ENCODE peak calls at places on chromosomes 2 and 18, in four cellular contexts. O, C, B and J are unnamed samples.

GRCh38 chr2:215748446-215748845 is 264.9 kb downstream of the MREG start:
- DNase-seq in C (peak), O (no peak), B (no peak), J (no peak)

GRCh38 chr2:190205643-190206042 is 114.0 kb downstream of the HIBCH start:
- DNase-seq in O (no peak), C (peak), B (no peak), J (no peak)

GRCh38 chr2:111694690-111695089 is 189.3 kb downstream of the ANAPC1 start:
- DNase-seq in C (peak), B (no peak), O (no peak), J (no peak)

GRCh38 chr2:168030862-168031624 is 216.4 kb downstream of the STK39 start:
- DNase-seq in O (no peak), B (no peak), C (peak), J (no peak)

GRCh38 chr2:168247341-168248305 is at the start of gene STK39:
- DNase-seq in B (peak), C (peak), O (peak), J (peak)

GRCh38 chr18:79246309-79247108 is 149.2 kb upstream of the NFATC1 start:
- DNase-seq in C (peak), B (peak), O (peak), J (peak)

GRCh38 chr2:15389326-15389700 is 171.8 kb downstream of the NBAS start:
- DNase-seq in C (no peak), O (no peak), B (no peak), J (no peak)

GRCh38 chr2:225468131-225468530 is 68.6 kb downstream of the NYAP2 start:
- DNase-seq in C (peak), O (no peak), B (no peak), J (no peak)

GRCh38 chr2:234243871-234244565 is 193.5 kb downstream of the SPP2 start:
- DNase-seq in O (no peak), C (no peak), B (no peak), J (no peak)

GRCh38 chr2:128413718-128414341 is 95.2 kb upstream of the HS6ST1 start:
- DNase-seq in O (peak), B (no peak), C (no peak), J (peak)

GRCh38 chr2:219272351-219272750 is 6.8 kb upstream of the DNAJB2 start:
- DNase-seq in O (no peak), B (no peak), C (no peak), J (no peak)

GRCh38 chr2:95323347-95324155 is 26.4 kb downstream of the KCNIP3 start:
- DNase-seq in C (no peak), O (peak), B (peak), J (peak)

GRCh38 chr2:26455801-26456700 is 21.9 kb downstream of the OTOF start:
- DNase-seq in C (no peak), O (peak), B (no peak), J (no peak)

GRCh38 chr2:84969511-84970265 is 1.3 kb upstream of the KCMF1 start:
- DNase-seq in C (peak), B (no peak), O (no peak), J (peak)

GRCh38 chr2:26144031-26144430 is 28.9 kb upstream of the GAREM2 start:
- DNase-seq in B (no peak), C (no peak), O (no peak), J (peak)

GRCh38 chr2:120486946-120487345 is 141.0 kb downstream of the INHBB start:
- DNase-seq in C (peak), O (no peak), B (no peak), J (peak)

GRCh38 chr2:19416784-19417684 is 58.6 kb upstream of the OSR1 start:
- DNase-seq in O (no peak), C (no peak), B (no peak), J (peak)

GRCh38 chr2:71129114-71129890 is 727 bp downstream of the MCEE start:
- DNase-seq in C (peak), O (no peak), B (no peak), J (peak)

GRCh38 chr2:233413046-233413445 is 58.8 kb downstream of the DGKD start:
- DNase-seq in O (no peak), B (no peak), C (peak), J (no peak)

GRCh38 chr18:48643262-48643661 is 104.4 kb downstream of the CTIF start:
- DNase-seq in O (no peak), B (no peak), C (peak), J (no peak)

GRCh38 chr18:24322594-24323136 is 75.0 kb downstream of the OSBPL1A start:
- DNase-seq in B (no peak), O (no peak), C (peak), J (no peak)

GRCh38 chr18:21857871-21858270 is 117.3 kb downstream of the MIB1 start:
- DNase-seq in B (no peak), C (no peak), O (no peak), J (no peak)

GRCh38 chr2:157838442-157839161 is 37.5 kb downstream of the ACVR1 start:
- DNase-seq in O (no peak), C (peak), B (no peak), J (peak)

GRCh38 chr2:133241231-133241575 is 327.1 kb downstream of the NCKAP5 start:
- DNase-seq in C (peak), B (no peak), O (no peak), J (no peak)

GRCh38 chr2:46535360-46535759 is 56.0 kb downstream of the TMEM247 start:
- DNase-seq in C (no peak), B (no peak), O (no peak), J (no peak)

GRCh38 chr2:241150660-241151530 is 628 bp downstream of the PPP1R7 start:
- DNase-seq in C (peak), B (no peak), O (no peak), J (no peak)
- H3K23ac ChIP-seq in C (peak), B (no peak), O (no peak), J (no peak)

DNA sequence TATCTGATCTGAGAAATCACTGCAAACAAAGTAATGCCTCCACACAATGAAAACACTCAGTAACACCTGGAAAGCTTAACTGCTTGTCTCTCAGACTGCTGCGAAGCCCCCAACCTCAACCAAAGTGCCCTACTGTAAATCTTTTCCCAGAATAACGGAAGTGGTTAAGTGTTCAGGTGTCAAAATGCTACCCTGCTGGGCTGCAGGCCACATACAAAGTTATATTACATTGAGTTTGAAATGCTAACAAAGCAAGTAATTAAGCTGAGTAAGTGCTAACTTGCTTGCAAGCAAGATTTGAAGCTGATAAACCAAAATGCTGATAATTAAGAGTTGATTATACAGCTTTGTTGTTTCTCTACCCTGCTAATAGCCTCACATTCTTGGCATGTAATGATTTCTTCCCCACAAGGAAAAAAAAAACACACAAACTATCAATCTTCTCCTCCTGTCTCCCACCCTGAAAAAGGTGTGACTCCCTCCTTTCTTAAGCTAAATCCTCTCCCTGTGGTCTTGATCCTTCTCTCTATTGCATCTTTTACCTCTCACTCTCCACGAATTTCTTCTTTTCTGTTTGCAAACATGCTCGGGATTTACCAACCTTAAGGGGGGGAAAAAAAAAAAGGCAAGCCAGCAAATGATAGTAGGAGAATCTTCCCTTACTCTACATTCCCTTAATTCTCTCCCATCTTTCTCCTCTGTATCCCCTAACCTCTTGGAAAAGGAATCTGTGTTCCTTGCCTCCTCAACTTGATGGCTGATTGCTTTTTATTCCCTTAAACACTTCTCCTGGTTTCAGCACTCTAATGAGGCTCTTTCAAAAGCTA is 266.8 kb upstream of the SIX3 start:
- DNase-seq in B (no peak), O (no peak), C (no peak), J (peak)
- H3K4me2 ChIP-seq in B (peak), O (no peak), C (no peak), J (no peak)

GRCh38 chr2:239062743-239063142 is 214.9 kb downstream of the TWIST2 start:
- DNase-seq in B (no peak), O (no peak), C (no peak), J (no peak)
- H3K23ac ChIP-seq in B (no peak), O (no peak), C (no peak), J (no peak)

GRCh38 chr2:181472990-181473389 is 15.8 kb downstream of the ITGA4 start:
- DNase-seq in O (no peak), B (no peak), C (no peak), J (no peak)
- H3K4me2 ChIP-seq in O (no peak), B (no peak), C (no peak), J (no peak)

DNA sequence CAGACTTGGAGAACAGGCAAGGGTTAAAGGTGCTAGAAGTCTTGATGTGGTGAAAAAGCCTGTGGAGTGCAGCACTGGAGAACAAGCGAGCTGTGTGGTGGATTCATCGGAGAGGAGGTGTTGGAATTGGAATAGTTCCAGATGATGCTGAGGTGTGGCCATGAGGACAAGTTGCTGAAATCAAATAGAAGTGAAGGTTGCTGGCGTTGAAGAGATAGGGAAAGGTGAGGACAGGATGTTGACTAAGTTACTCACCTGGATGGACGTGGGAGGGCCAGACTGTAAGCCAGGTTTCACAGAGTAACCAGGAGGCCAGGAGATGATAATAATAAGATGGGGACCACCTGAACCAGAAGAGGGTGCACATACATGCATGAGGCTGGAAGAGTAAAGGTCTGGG is 173.4 kb downstream of the DIS3L2 start:
- DNase-seq in B (no peak), O (no peak), C (no peak), J (no peak)
- H3K23ac ChIP-seq in B (no peak), O (no peak), C (no peak), J (no peak)

DNA sequence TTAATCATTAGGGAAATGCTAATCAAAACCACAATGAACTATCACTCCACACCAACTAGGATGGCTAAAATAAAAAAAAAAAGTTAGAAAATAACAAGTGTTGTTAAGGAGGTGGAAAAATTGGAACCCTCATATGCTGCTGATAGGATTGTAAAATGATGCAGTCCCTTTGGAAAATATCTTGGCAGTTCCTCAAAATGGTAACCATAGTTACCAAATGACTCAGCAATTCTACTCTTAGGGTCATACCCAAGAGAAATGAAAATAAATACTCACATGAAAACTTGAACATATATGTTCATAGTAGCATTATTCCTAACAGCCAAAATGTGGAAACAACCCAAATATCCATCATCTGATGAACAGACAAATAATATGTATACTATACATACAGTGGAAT is 15.7 kb upstream of the ACVR2A start:
- DNase-seq in C (peak), B (no peak), O (no peak), J (no peak)
- H3K4me2 ChIP-seq in C (no peak), B (no peak), O (no peak), J (no peak)